ENCODE peak calls at places on chromosome 18, in eight cellular contexts. One of them, this sample, is unnamed.

GRCh38 chr18:2540575-2540974 is 30.7 kb downstream of the METTL4 start:
- DNase-seq in SHP77: no peak
- DNase-seq in GM10248: no peak
- DNase-seq in CD4-positive, CD25-positive, alpha-beta regulatory T cell: no peak
- DNase-seq in GM03348: no peak
- DNase-seq in right cardiac atrium: no peak
- DNase-seq in activated CD4-positive, alpha-beta T cell treated with anti-CD3 and anti-CD28 coated beads, Interleukin-2, amount 10 ng/mL, durations not matched to agents 7 days and 5 days: no peak
- DNase-seq in NCI-H446: no peak
- DNase-seq in this sample: no peak

GRCh38 chr18:62963522-62963921 is 248.2 kb downstream of the PHLPP1 start:
- DNase-seq in activated CD4-positive, alpha-beta T cell treated with anti-CD3 and anti-CD28 coated beads, Interleukin-2, amount 10 ng/mL, durations not matched to agents 7 days and 5 days: no peak
- DNase-seq in CD4-positive, CD25-positive, alpha-beta regulatory T cell: no peak
- DNase-seq in NCI-H446: no peak
- DNase-seq in SHP77: no peak
- DNase-seq in right cardiac atrium: no peak
- DNase-seq in GM10248: no peak
- DNase-seq in GM03348: no peak
- DNase-seq in this sample: no peak

GRCh38 chr18:34918856-34919255 is 122.4 kb upstream of the MAPRE2 start:
- DNase-seq in CD4-positive, CD25-positive, alpha-beta regulatory T cell: no peak
- DNase-seq in GM10248: no peak
- DNase-seq in NCI-H446: no peak
- DNase-seq in activated CD4-positive, alpha-beta T cell treated with anti-CD3 and anti-CD28 coated beads, Interleukin-2, amount 10 ng/mL, durations not matched to agents 7 days and 5 days: no peak
- DNase-seq in right cardiac atrium: no peak
- DNase-seq in SHP77: no peak
- DNase-seq in GM03348: no peak
- DNase-seq in this sample: no peak

GRCh38 chr18:73662440-73662839 is 485.2 kb downstream of the FBXO15 start:
- DNase-seq in GM03348: no peak
- DNase-seq in right cardiac atrium: no peak
- DNase-seq in SHP77: no peak
- DNase-seq in CD4-positive, CD25-positive, alpha-beta regulatory T cell: no peak
- DNase-seq in NCI-H446: no peak
- DNase-seq in activated CD4-positive, alpha-beta T cell treated with anti-CD3 and anti-CD28 coated beads, Interleukin-2, amount 10 ng/mL, durations not matched to agents 7 days and 5 days: no peak
- DNase-seq in GM10248: no peak
- DNase-seq in this sample: no peak

GRCh38 chr18:36314754-36315153 is 17.2 kb downstream of the FHOD3 start:
- DNase-seq in GM10248: no peak
- DNase-seq in right cardiac atrium: no peak
- DNase-seq in CD4-positive, CD25-positive, alpha-beta regulatory T cell: no peak
- DNase-seq in NCI-H446: no peak
- DNase-seq in activated CD4-positive, alpha-beta T cell treated with anti-CD3 and anti-CD28 coated beads, Interleukin-2, amount 10 ng/mL, durations not matched to agents 7 days and 5 days: no peak
- DNase-seq in SHP77: no peak
- DNase-seq in GM03348: peak; percentile 66
- DNase-seq in this sample: no peak

GRCh38 chr18:36828630-36829361 is at the start of the genes KIAA1328 and TPGS2:
- DNase-seq in GM10248: peak; percentile 93
- DNase-seq in CD4-positive, CD25-positive, alpha-beta regulatory T cell: peak; percentile 88
- DNase-seq in GM03348: peak; percentile 97
- DNase-seq in NCI-H446: peak; percentile 87
- DNase-seq in activated CD4-positive, alpha-beta T cell treated with anti-CD3 and anti-CD28 coated beads, Interleukin-2, amount 10 ng/mL, durations not matched to agents 7 days and 5 days: peak; percentile 88
- DNase-seq in right cardiac atrium: peak; percentile 95
- DNase-seq in SHP77: peak; percentile 73
- DNase-seq in this sample: peak; percentile 86

GRCh38 chr18:38693085-38693484 is 1127.5 kb upstream of the CELF4 start:
- DNase-seq in NCI-H446: no peak
- DNase-seq in right cardiac atrium: no peak
- DNase-seq in CD4-positive, CD25-positive, alpha-beta regulatory T cell: no peak
- DNase-seq in GM10248: no peak
- DNase-seq in GM03348: no peak
- DNase-seq in activated CD4-positive, alpha-beta T cell treated with anti-CD3 and anti-CD28 coated beads, Interleukin-2, amount 10 ng/mL, durations not matched to agents 7 days and 5 days: no peak
- DNase-seq in SHP77: no peak
- DNase-seq in this sample: no peak

GRCh38 chr18:42364042-42364441 is 409.0 kb downstream of the PIK3C3 start:
- DNase-seq in GM03348: no peak
- DNase-seq in activated CD4-positive, alpha-beta T cell treated with anti-CD3 and anti-CD28 coated beads, Interleukin-2, amount 10 ng/mL, durations not matched to agents 7 days and 5 days: no peak
- DNase-seq in GM10248: no peak
- DNase-seq in right cardiac atrium: no peak
- DNase-seq in CD4-positive, CD25-positive, alpha-beta regulatory T cell: no peak
- DNase-seq in SHP77: no peak
- DNase-seq in NCI-H446: no peak
- DNase-seq in this sample: no peak

GRCh38 chr18:41905786-41906527 is 49.1 kb upstream of the PIK3C3 start:
- DNase-seq in right cardiac atrium: no peak
- DNase-seq in GM10248: no peak
- DNase-seq in NCI-H446: no peak
- DNase-seq in activated CD4-positive, alpha-beta T cell treated with anti-CD3 and anti-CD28 coated beads, Interleukin-2, amount 10 ng/mL, durations not matched to agents 7 days and 5 days: no peak
- DNase-seq in CD4-positive, CD25-positive, alpha-beta regulatory T cell: no peak
- DNase-seq in SHP77: no peak
- DNase-seq in GM03348: no peak
- DNase-seq in this sample: no peak

This sample was measured in central memory CD4-positive, alpha-beta T cell.